ENCODE peak calls at places on chromosomes 4 and X, in eight cellular contexts. A is DMS79, R is fibroblast of the aortic adventitia, B is fibroblast of villous mesenchyme, N is iPS-NIHi11, X is heart right ventricle, I is lower leg skin, H is Daoy. S is an unnamed sample.

GRCh38 chr4:119035941-119036737 is 99.5 kb upstream of the MYOZ2 start:
- DNase-seq in A (no peak), R (no peak), H (no peak), B (no peak), X (no peak), I (no peak), N (no peak), S (no peak)

GRCh38 chr4:68180858-68181531 is 51.3 kb upstream of the TMPRSS11F start:
- DNase-seq in A (no peak), B (peak), N (no peak), H (peak), X (no peak), R (peak), I (no peak), S (no peak)

GRCh38 chrX:21985332-21985777 is 44.8 kb downstream of the SMS start:
- DNase-seq in R (peak), A (peak), X (peak), N (peak), H (peak), B (peak), I (peak), S (peak)

GRCh38 chr4:168410681-168411080 is 69.6 kb downstream of the DDX60L start:
- DNase-seq in I (no peak), B (no peak), N (no peak), R (no peak), A (no peak), X (no peak), H (no peak), S (no peak)

GRCh38 chr4:76989391-76990061 is 40.0 kb downstream of the SEPTIN11 start:
- DNase-seq in R (no peak), B (no peak), H (no peak), X (no peak), A (no peak), I (no peak), N (no peak), S (no peak)

GRCh38 chr4:154578919-154579318 is 11.6 kb downstream of the FGA start:
- DNase-seq in N (no peak), R (no peak), X (no peak), B (no peak), A (no peak), H (no peak), I (no peak), S (no peak)

GRCh38 chrX:7614616-7615015 is 228.4 kb upstream of the VCX start:
- DNase-seq in R (no peak), B (no peak), N (no peak), H (no peak), X (no peak), A (peak), I (no peak), S (no peak)

GRCh38 chr4:102388636-102389035 is 43.4 kb upstream of the SLC39A8 start:
- DNase-seq in I (no peak), A (no peak), R (peak), N (no peak), H (peak), B (no peak), X (no peak), S (no peak)

GRCh38 chr4:22477136-22477793 is 38.6 kb downstream of the ADGRA3 start:
- DNase-seq in I (no peak), R (no peak), H (no peak), A (no peak), N (no peak), X (no peak), B (peak), S (no peak)

GRCh38 chr4:132108784-132109183 is 1040.3 kb upstream of the PCDH10 start:
- DNase-seq in X (no peak), R (peak), H (no peak), B (no peak), A (no peak), I (no peak), N (no peak), S (no peak)